ENCODE peak calls at places on chromosomes 1 and 21, in four cellular contexts. N is AG04450; I is CD8-positive, alpha-beta T cell; P is Calu3. Y is an unnamed sample.

GRCh38 chr21:42157606-42158310 is 61.2 kb upstream of the ABCG1 start:
- DNase-seq in N (no peak), P (no peak), I (no peak), Y (no peak)

GRCh38 chr21:38300180-38300579 is 43.4 kb downstream of the KCNJ15 start:
- DNase-seq in I (no peak), P (no peak), N (no peak), Y (no peak)

GRCh38 chr1:55402117-55402516 is 187.0 kb upstream of the USP24 start:
- DNase-seq in P (no peak), I (no peak), N (no peak), Y (peak; percentile 7)

GRCh38 chr1:64733576-64734288 is 11.1 kb upstream of the RAVER2 start:
- DNase-seq in N (peak; percentile 8), P (no peak), I (no peak), Y (no peak)

GRCh38 chr1:59316497-59317128 is 19.7 kb downstream of the FGGY start:
- DNase-seq in P (no peak), I (no peak), N (peak; percentile 55), Y (peak; percentile 26)

GRCh38 chr1:151935154-151935553 is 25.8 kb upstream of the THEM4 start:
- DNase-seq in N (no peak), I (no peak), P (no peak), Y (no peak)

GRCh38 chr1:53176452-53177344 is 19.9 kb upstream of the CPT2 start:
- DNase-seq in N (no peak), I (no peak), P (peak; percentile 47), Y (no peak)

GRCh38 chr1:81032973-81033425 is 767.7 kb upstream of the ADGRL2 start:
- DNase-seq in P (no peak), I (no peak), N (no peak), Y (no peak)

GRCh38 chr21:42614391-42614790 is 39.0 kb upstream of the PDE9A start:
- DNase-seq in I (no peak), N (no peak), P (no peak), Y (no peak)

GRCh38 chr1:108955881-108956280 is 7.4 kb downstream of the CLCC1 start:
- DNase-seq in N (no peak), I (no peak), P (no peak), Y (no peak)

GRCh38 chr1:81801834-81802531 is 1.2 kb downstream of the ADGRL2 start:
- DNase-seq in P (peak; percentile 38), I (no peak), N (no peak), Y (no peak)

GRCh38 chr21:28737671-28738279 is 254.9 kb downstream of the LTN1 start:
- DNase-seq in N (no peak), I (no peak), P (no peak), Y (no peak)

GRCh38 chr1:91630803-91631202 is 130.2 kb downstream of the CDC7 start:
- DNase-seq in P (no peak), I (no peak), N (no peak), Y (no peak)

GRCh38 chr1:94955767-94956632 is 29.1 kb upstream of the CNN3 start:
- DNase-seq in N (no peak), I (no peak), P (no peak), Y (no peak)

GRCh38 chr1:154075746-154076145 is 79.1 kb downstream of the NUP210L start:
- DNase-seq in P (no peak), N (no peak), I (no peak), Y (no peak)

GRCh38 chr21:37845535-37845934 is 70.7 kb downstream of the KCNJ6 start:
- DNase-seq in I (no peak), P (no peak), N (no peak), Y (no peak)

GRCh38 chr21:45021428-45022347 is 52.7 kb upstream of the ADARB1 start:
- DNase-seq in P (no peak), N (no peak), I (no peak), Y (no peak)

GRCh38 chr1:202281316-202282016 is 60.3 kb downstream of the UBE2T start:
- DNase-seq in P (no peak), I (no peak), N (peak; percentile 41), Y (peak; percentile 39)

GRCh38 chr1:200738733-200739498 is at the start of gene CAMSAP2:
- DNase-seq in I (peak; percentile 45), N (peak; percentile 66), P (peak; percentile 83), Y (no peak)

GRCh38 chr1:92968138-92969032 is 7.1 kb upstream of the DIPK1A start:
- DNase-seq in P (peak; percentile 17), N (no peak), I (no peak), Y (no peak)

GRCh38 chr1:58505286-58505685 is 41.2 kb downstream of the OMA1 start:
- DNase-seq in P (no peak), I (no peak), N (no peak), Y (no peak)

GRCh38 chr1:222077191-222077590 is 335.3 kb upstream of the DUSP10 start:
- DNase-seq in P (no peak), N (no peak), I (no peak), Y (no peak)

GRCh38 chr21:42997053-42997452 is 22.7 kb downstream of the PKNOX1 start:
- DNase-seq in I (no peak), N (peak; percentile 90), P (no peak), Y (no peak)

GRCh38 chr1:221343106-221343505 is 398.8 kb downstream of the DUSP10 start:
- DNase-seq in P (no peak), N (no peak), I (no peak), Y (no peak)

GRCh38 chr1:165772739-165773138 is 4.1 kb upstream of the TMCO1 start:
- DNase-seq in I (no peak), N (no peak), P (no peak), Y (no peak)

GRCh38 chr1:23417570-23417969 is 7.0 kb downstream of the TCEA3 start:
- DNase-seq in N (no peak), P (no peak), I (no peak), Y (no peak)

GRCh38 chr1:161905269-161905884 is 118.3 kb downstream of the OLFML2B start:
- DNase-seq in N (no peak), I (no peak), P (peak; percentile 60), Y (no peak)

GRCh38 chr1:16922466-16922865 is 735 bp downstream of the CROCC start:
- DNase-seq in N (no peak), I (no peak), P (no peak), Y (no peak)

GRCh38 chr21:42534361-42534900 is 20.8 kb downstream of the SLC37A1 start:
- DNase-seq in N (no peak), I (no peak), P (no peak), Y (no peak)

GRCh38 chr1:156359973-156360372 is 9.0 kb upstream of the RHBG start:
- DNase-seq in P (peak; percentile 24), N (no peak), I (no peak), Y (no peak)

GRCh38 chr1:89198500-89199072 is at the start of gene GBP4:
- DNase-seq in P (peak; percentile 18), I (peak; percentile 31), N (no peak), Y (peak; percentile 5)

DNA sequence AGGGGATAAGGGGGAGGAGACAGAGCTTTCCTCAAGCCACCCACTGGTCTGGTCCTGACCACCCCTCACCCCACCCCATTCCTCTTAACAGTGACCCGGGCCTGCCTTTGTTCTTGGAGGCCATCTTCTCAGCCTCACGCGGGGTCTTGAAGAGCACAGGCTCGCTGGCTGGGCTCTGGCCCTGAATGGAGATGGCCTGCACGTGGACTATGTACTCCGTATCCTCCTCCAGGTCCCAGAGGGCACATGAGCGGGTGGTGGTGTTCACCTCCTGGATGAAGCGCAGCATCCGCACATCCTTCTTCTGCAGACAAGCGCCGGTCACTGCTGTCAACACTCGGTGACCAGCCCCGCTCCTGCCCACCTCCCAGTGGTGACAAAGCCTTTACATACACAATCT is 2.6 kb downstream of the FNDC5 start:
- DNase-seq in P (no peak), I (no peak), N (no peak), Y (no peak)
- TF ChIP-seq CTCF in P (no peak), I (no peak), N (no peak), Y (no peak)

DNA sequence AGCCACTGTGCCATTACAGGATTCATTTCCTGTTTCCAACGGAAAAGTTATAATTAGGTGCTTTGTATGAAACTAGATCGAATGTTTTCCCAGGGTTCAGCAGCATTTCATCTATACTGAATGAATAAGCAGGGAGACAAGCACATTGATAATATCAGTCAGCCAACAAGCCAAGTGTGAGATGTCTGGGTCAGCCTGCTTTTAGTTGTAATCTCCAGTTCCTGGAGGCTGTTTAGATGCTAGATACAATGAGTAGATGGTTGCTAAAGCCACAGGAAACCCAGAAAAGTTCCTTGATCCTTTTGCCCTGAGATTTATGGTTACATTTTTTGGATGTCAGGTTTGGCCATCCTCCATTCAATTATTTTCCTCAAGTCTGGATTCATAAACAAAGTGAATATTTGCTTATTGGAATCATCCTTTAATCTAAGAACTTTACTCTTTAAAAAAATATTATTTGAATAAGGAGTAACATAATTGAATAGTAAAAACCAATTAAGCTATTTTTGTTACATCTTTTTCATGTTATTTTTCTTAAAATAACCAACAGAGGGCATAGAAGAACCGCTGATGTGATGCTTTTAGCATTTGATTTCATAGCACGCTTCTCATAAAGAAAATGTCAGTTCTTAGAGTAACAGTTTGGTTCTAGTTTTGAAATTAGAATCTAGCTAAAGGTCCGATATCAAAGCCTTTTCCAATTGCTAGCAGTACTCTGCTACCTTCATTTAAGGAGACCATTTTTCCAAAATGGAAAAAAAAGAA is 76.6 kb downstream of the HSPA13 start:
- DNase-seq in P (no peak), N (no peak), I (no peak), Y (no peak)
- TF ChIP-seq CTCF in P (no peak), N (no peak), I (no peak), Y (no peak)

GRCh38 chr1:247936415-247936814 is 11.7 kb downstream of the OR2AJ1 start:
- DNase-seq in I (no peak), N (no peak), P (no peak), Y (no peak)
- TF ChIP-seq CTCF in I (no peak), N (no peak), P (no peak), Y (no peak)

GRCh38 chr1:6601865-6602668 is 602 bp downstream of the KLHL21 start:
- DNase-seq in N (no peak), I (no peak), P (peak; percentile 22), Y (no peak)
- TF ChIP-seq CTCF in N (no peak), I (no peak), P (no peak), Y (no peak)

GRCh38 chr1:21289700-21290545 is at the start of gene ECE1:
- DNase-seq in N (no peak), I (no peak), P (peak; percentile 50), Y (no peak)
- TF ChIP-seq CTCF in N (no peak), I (no peak), P (no peak), Y (no peak)

GRCh38 chr1:111967067-111967690 is 22.3 kb downstream of the KCND3 start:
- DNase-seq in P (no peak), N (no peak), I (no peak), Y (no peak)
- TF ChIP-seq CTCF in P (no peak), N (no peak), I (no peak), Y (no peak)

Y was measured in kidney epithelial cell.